ENCODE peak calls at places on chromosomes 12 and 14, in five cellular contexts. G is RWPE1; U is stimulated activated CD4-positive, alpha-beta T cell treated with anti-CD3 and anti-CD28 coated beads, Interleukin-4, amount 100 ng/mL, for 1 hour; K is frontal cortex; P is AG04449. C is an unnamed sample.
A peak's percentile ranks its signal among the peaks of the same experiment; 100 is the strongest.

GRCh38 chr12:124296916-124297351 is 2.0 kb downstream of the RFLNA start:
- DNase-seq in G (no peak), U (no peak), K (no peak), P (no peak), C (no peak)

GRCh38 chr14:71235865-71236264 is 328.6 kb downstream of the PCNX1 start:
- DNase-seq in U (no peak), G (no peak), P (no peak), K (peak; percentile 34), C (no peak)

GRCh38 chr14:100575266-100575995 is 11.8 kb downstream of the BEGAIN start:
- DNase-seq in G (no peak), P (no peak), U (no peak), K (no peak), C (no peak)

GRCh38 chr12:123984903-123985302 is 11.9 kb downstream of the ZNF664 start:
- DNase-seq in P (no peak), U (no peak), K (no peak), G (no peak), C (no peak)

GRCh38 chr12:132632521-132633228 is 14.1 kb downstream of the P2RX2 start:
- DNase-seq in U (no peak), P (no peak), G (no peak), K (no peak), C (no peak)

GRCh38 chr14:85532981-85533820 is 3.3 kb downstream of the FLRT2 start:
- DNase-seq in U (no peak), P (no peak), G (peak; percentile 72), K (peak; percentile 55), C (no peak)

GRCh38 chr14:103932791-103933490 is 4.7 kb downstream of the TDRD9 start:
- DNase-seq in K (no peak), P (no peak), U (no peak), G (peak; percentile 79), C (no peak)

GRCh38 chr14:82080319-82080718 is 546.7 kb upstream of the SEL1L start:
- DNase-seq in K (no peak), U (no peak), P (no peak), G (no peak), C (no peak)

GRCh38 chr12:49355913-49356312 is 9.2 kb downstream of the DNAJC22 start:
- DNase-seq in G (no peak), P (no peak), K (no peak), U (no peak), C (no peak)

GRCh38 chr12:107223816-107224215 is 130.5 kb upstream of the CRY1 start:
- DNase-seq in G (no peak), K (no peak), P (no peak), U (no peak), C (no peak)

C was measured in activated CD4-positive, CD25-positive, alpha-beta regulatory T cell.